ENCODE peak calls at places on chromosome 3, in ten cellular contexts. Q is GM13976; L is substantia nigra; B is GM12864; O is activated CD8-positive, alpha-beta T cell treated with anti-CD3 and anti-CD28 coated beads for 36 hours; N is SK-N-SH; F is endothelial cell; E is A549; I is NCI-H1694; A is fibroblast of the aortic adventitia. S is an unnamed sample.

GRCh38 chr3:72830452-72831217 is 17.6 kb downstream of the SHQ1 start:
- DNase-seq in Q (no peak), L (no peak), B (no peak), O (no peak), N (no peak), F (no peak), E (no peak), I (no peak), A (peak), S (no peak)

GRCh38 chr3:70726096-70726745 is 413.8 kb upstream of the MDFIC2 start:
- DNase-seq in Q (no peak), L (no peak), B (no peak), O (no peak), N (no peak), F (no peak), E (no peak), I (no peak), A (no peak), S (no peak)

GRCh38 chr3:49023775-49024174 is 1.9 kb downstream of the NDUFAF3 start:
- DNase-seq in Q (no peak), L (no peak), B (no peak), O (no peak), N (no peak), F (no peak), E (no peak), I (no peak), A (no peak), S (no peak)

GRCh38 chr3:147113293-147114045 is 292.9 kb downstream of the ZIC4 start:
- DNase-seq in Q (no peak), L (no peak), B (no peak), O (no peak), N (no peak), F (no peak), E (no peak), I (no peak), A (peak), S (no peak)

GRCh38 chr3:16866447-16867025 is 18.2 kb upstream of the PLCL2 start:
- DNase-seq in Q (no peak), L (no peak), B (no peak), O (peak), N (no peak), F (no peak), E (no peak), I (no peak), A (no peak), S (no peak)

GRCh38 chr3:119880966-119881365 is 99.1 kb downstream of the NR1I2 start:
- DNase-seq in Q (no peak), L (no peak), B (no peak), O (no peak), N (no peak), F (no peak), E (no peak), I (no peak), A (no peak), S (no peak)

GRCh38 chr3:22360197-22360596 is 609.2 kb upstream of the ZNF385D start:
- DNase-seq in Q (no peak), L (no peak), B (no peak), O (no peak), N (no peak), F (no peak), E (no peak), I (no peak), A (peak), S (no peak)

GRCh38 chr3:64179860-64180259 is 45.4 kb downstream of the PRICKLE2 start:
- DNase-seq in Q (no peak), L (no peak), B (no peak), O (no peak), N (no peak), F (no peak), E (no peak), I (no peak), A (no peak), S (no peak)

GRCh38 chr3:13078158-13078905 is 5.1 kb upstream of the IQSEC1 start:
- DNase-seq in Q (no peak), L (peak), B (no peak), O (peak), N (peak), F (no peak), E (no peak), I (no peak), A (no peak), S (no peak)

GRCh38 chr3:114627760-114628159 is 333.9 kb downstream of the TIGIT start:
- DNase-seq in Q (no peak), L (no peak), B (no peak), O (no peak), N (no peak), F (no peak), E (no peak), I (no peak), A (peak), S (no peak)

GRCh38 chr3:46552538-46552937 is 13.6 kb downstream of the LRRC2 start:
- DNase-seq in Q (no peak), L (no peak), B (no peak), O (no peak), N (no peak), F (no peak), E (no peak), I (no peak), A (no peak), S (no peak)

GRCh38 chr3:52289747-52290595 is 2.3 kb downstream of the GLYCTK start:
- DNase-seq in Q (no peak), L (no peak), B (no peak), O (no peak), N (no peak), F (no peak), E (no peak), I (no peak), A (no peak), S (no peak)